ENCODE peak calls at places on chromosomes 5 and 9, in four cellular contexts. H, Q, L and X are unnamed samples.

GRCh38 chr9:109430231-109430630 is 67.9 kb downstream of the PTPN3 start:
- DNase-seq in H (no peak), Q (no peak), L (no peak), X (no peak)

GRCh38 chr9:69601698-69602097 is 70.5 kb downstream of the APBA1 start:
- DNase-seq in H (no peak), Q (no peak), L (no peak), X (no peak)

GRCh38 chr5:119273391-119273839 is 82.4 kb upstream of the TNFAIP8 start:
- DNase-seq in H (no peak), Q (no peak), L (no peak), X (no peak)

GRCh38 chr9:132800038-132800648 is 77.9 kb downstream of the AK8 start:
- DNase-seq in H (peak), Q (peak), L (peak), X (peak)

GRCh38 chr5:72624641-72625236 is 117.5 kb upstream of the ZNF366 start:
- DNase-seq in H (peak), Q (peak), L (no peak), X (no peak)

GRCh38 chr5:122076669-122077450 is 1.2 kb downstream of the LOX start:
- DNase-seq in H (peak), Q (no peak), L (peak), X (peak)

GRCh38 chr5:74290634-74291033 is 349.9 kb downstream of the ENC1 start:
- DNase-seq in H (no peak), Q (no peak), L (no peak), X (no peak)

GRCh38 chr5:14235872-14236271 is 92.7 kb downstream of the TRIO start:
- DNase-seq in H (no peak), Q (no peak), L (no peak), X (no peak)

GRCh38 chr9:115115924-115116323 is 2.0 kb downstream of the TNC start:
- DNase-seq in H (no peak), Q (no peak), L (peak), X (peak)

GRCh38 chr5:143229896-143230675 is 173.4 kb downstream of the NR3C1 start:
- DNase-seq in H (peak), Q (peak), L (no peak), X (peak)